ENCODE peak calls at places on chromosomes 1 and 21, in six cellular contexts. One of them, this sample, is unnamed.

GRCh38 chr1:76074321-76075187 is at the start of gene ST6GALNAC3:
- DNase-seq in substantia nigra: peak
- DNase-seq in A549: peak
- DNase-seq in esophagus muscularis mucosa: peak
- DNase-seq in central memory CD4-positive, alpha-beta T cell: peak
- DNase-seq in activated gamma-delta T cell treated with anti-CD3 and anti-CD28 coated beads, Interleukin-2, amount 50 U/mL, for 16 hours: peak
- DNase-seq in this sample: peak

GRCh38 chr1:31798433-31799195 is 17.2 kb downstream of the SPOCD1 start:
- DNase-seq in substantia nigra: no peak
- DNase-seq in A549: peak
- DNase-seq in esophagus muscularis mucosa: no peak
- DNase-seq in central memory CD4-positive, alpha-beta T cell: no peak
- DNase-seq in activated gamma-delta T cell treated with anti-CD3 and anti-CD28 coated beads, Interleukin-2, amount 50 U/mL, for 16 hours: no peak
- DNase-seq in this sample: no peak

GRCh38 chr1:74596770-74597169 is 76.8 kb downstream of the ERICH3 start:
- DNase-seq in substantia nigra: no peak
- DNase-seq in A549: no peak
- DNase-seq in esophagus muscularis mucosa: no peak
- DNase-seq in central memory CD4-positive, alpha-beta T cell: no peak
- DNase-seq in activated gamma-delta T cell treated with anti-CD3 and anti-CD28 coated beads, Interleukin-2, amount 50 U/mL, for 16 hours: no peak
- DNase-seq in this sample: no peak

GRCh38 chr1:199705825-199706224 is 321.7 kb upstream of the NR5A2 start:
- DNase-seq in substantia nigra: no peak
- DNase-seq in A549: no peak
- DNase-seq in esophagus muscularis mucosa: no peak
- DNase-seq in central memory CD4-positive, alpha-beta T cell: no peak
- DNase-seq in activated gamma-delta T cell treated with anti-CD3 and anti-CD28 coated beads, Interleukin-2, amount 50 U/mL, for 16 hours: no peak
- DNase-seq in this sample: no peak

GRCh38 chr1:2583871-2584341 is 2.7 kb upstream of the PRXL2B start:
- DNase-seq in substantia nigra: no peak
- DNase-seq in A549: no peak
- DNase-seq in esophagus muscularis mucosa: no peak
- DNase-seq in central memory CD4-positive, alpha-beta T cell: peak
- DNase-seq in activated gamma-delta T cell treated with anti-CD3 and anti-CD28 coated beads, Interleukin-2, amount 50 U/mL, for 16 hours: no peak
- DNase-seq in this sample: no peak

GRCh38 chr1:112727716-112728115 is 12.6 kb upstream of the PPM1J start:
- DNase-seq in substantia nigra: no peak
- DNase-seq in A549: no peak
- DNase-seq in esophagus muscularis mucosa: no peak
- DNase-seq in central memory CD4-positive, alpha-beta T cell: no peak
- DNase-seq in activated gamma-delta T cell treated with anti-CD3 and anti-CD28 coated beads, Interleukin-2, amount 50 U/mL, for 16 hours: no peak
- DNase-seq in this sample: no peak

GRCh38 chr1:214551052-214551435 is 358 bp downstream of the PTPN14 start:
- DNase-seq in substantia nigra: no peak
- DNase-seq in A549: peak
- DNase-seq in esophagus muscularis mucosa: peak
- DNase-seq in central memory CD4-positive, alpha-beta T cell: no peak
- DNase-seq in activated gamma-delta T cell treated with anti-CD3 and anti-CD28 coated beads, Interleukin-2, amount 50 U/mL, for 16 hours: no peak
- DNase-seq in this sample: no peak

GRCh38 chr1:226763741-226764264 is 24.7 kb upstream of the ITPKB start:
- DNase-seq in substantia nigra: no peak
- DNase-seq in A549: peak
- DNase-seq in esophagus muscularis mucosa: no peak
- DNase-seq in central memory CD4-positive, alpha-beta T cell: peak
- DNase-seq in activated gamma-delta T cell treated with anti-CD3 and anti-CD28 coated beads, Interleukin-2, amount 50 U/mL, for 16 hours: no peak
- DNase-seq in this sample: no peak

GRCh38 chr1:21956720-21957552 is 19.8 kb upstream of the HSPG2 start:
- DNase-seq in substantia nigra: no peak
- DNase-seq in A549: no peak
- DNase-seq in esophagus muscularis mucosa: no peak
- DNase-seq in central memory CD4-positive, alpha-beta T cell: peak
- DNase-seq in activated gamma-delta T cell treated with anti-CD3 and anti-CD28 coated beads, Interleukin-2, amount 50 U/mL, for 16 hours: peak
- DNase-seq in this sample: no peak

GRCh38 chr1:244048566-244049141 is 2.4 kb upstream of the ZBTB18 start:
- DNase-seq in substantia nigra: no peak
- DNase-seq in A549: no peak
- DNase-seq in esophagus muscularis mucosa: no peak
- DNase-seq in central memory CD4-positive, alpha-beta T cell: no peak
- DNase-seq in activated gamma-delta T cell treated with anti-CD3 and anti-CD28 coated beads, Interleukin-2, amount 50 U/mL, for 16 hours: no peak
- DNase-seq in this sample: no peak

GRCh38 chr1:173095632-173096031 is 44.9 kb upstream of the TNFSF18 start:
- DNase-seq in substantia nigra: no peak
- DNase-seq in A549: no peak
- DNase-seq in esophagus muscularis mucosa: no peak
- DNase-seq in central memory CD4-positive, alpha-beta T cell: no peak
- DNase-seq in activated gamma-delta T cell treated with anti-CD3 and anti-CD28 coated beads, Interleukin-2, amount 50 U/mL, for 16 hours: no peak
- DNase-seq in this sample: no peak

GRCh38 chr21:25561668-25562641 is 45.3 kb downstream of the MRPL39 start:
- DNase-seq in substantia nigra: no peak
- DNase-seq in A549: no peak
- DNase-seq in esophagus muscularis mucosa: no peak
- DNase-seq in central memory CD4-positive, alpha-beta T cell: peak
- DNase-seq in activated gamma-delta T cell treated with anti-CD3 and anti-CD28 coated beads, Interleukin-2, amount 50 U/mL, for 16 hours: peak
- DNase-seq in this sample: no peak

GRCh38 chr1:196732526-196732925 is 42.1 kb upstream of the CFHR3 start:
- DNase-seq in substantia nigra: no peak
- DNase-seq in A549: no peak
- DNase-seq in esophagus muscularis mucosa: no peak
- DNase-seq in central memory CD4-positive, alpha-beta T cell: no peak
- DNase-seq in activated gamma-delta T cell treated with anti-CD3 and anti-CD28 coated beads, Interleukin-2, amount 50 U/mL, for 16 hours: no peak
- DNase-seq in this sample: no peak

GRCh38 chr1:202586018-202586821 is 124.0 kb downstream of the SYT2 start:
- DNase-seq in substantia nigra: no peak
- DNase-seq in A549: no peak
- DNase-seq in esophagus muscularis mucosa: no peak
- DNase-seq in central memory CD4-positive, alpha-beta T cell: no peak
- DNase-seq in activated gamma-delta T cell treated with anti-CD3 and anti-CD28 coated beads, Interleukin-2, amount 50 U/mL, for 16 hours: no peak
- DNase-seq in this sample: peak

GRCh38 chr1:3315399-3315798 is 139.1 kb upstream of the ARHGEF16 start:
- DNase-seq in substantia nigra: no peak
- DNase-seq in A549: no peak
- DNase-seq in esophagus muscularis mucosa: no peak
- DNase-seq in central memory CD4-positive, alpha-beta T cell: no peak
- DNase-seq in activated gamma-delta T cell treated with anti-CD3 and anti-CD28 coated beads, Interleukin-2, amount 50 U/mL, for 16 hours: no peak
- DNase-seq in this sample: no peak

GRCh38 chr1:159790237-159790917 is 9.6 kb downstream of the DUSP23 start:
- DNase-seq in substantia nigra: no peak
- DNase-seq in A549: peak
- DNase-seq in esophagus muscularis mucosa: no peak
- DNase-seq in central memory CD4-positive, alpha-beta T cell: no peak
- DNase-seq in activated gamma-delta T cell treated with anti-CD3 and anti-CD28 coated beads, Interleukin-2, amount 50 U/mL, for 16 hours: no peak
- DNase-seq in this sample: no peak

GRCh38 chr21:41631564-41632461 is 123.9 kb upstream of the TMPRSS2 start:
- DNase-seq in substantia nigra: no peak
- DNase-seq in A549: peak
- DNase-seq in esophagus muscularis mucosa: no peak
- DNase-seq in central memory CD4-positive, alpha-beta T cell: no peak
- DNase-seq in activated gamma-delta T cell treated with anti-CD3 and anti-CD28 coated beads, Interleukin-2, amount 50 U/mL, for 16 hours: no peak
- DNase-seq in this sample: no peak

GRCh38 chr1:206555473-206555935 is 48.2 kb downstream of the RASSF5 start:
- DNase-seq in substantia nigra: no peak
- DNase-seq in A549: no peak
- DNase-seq in esophagus muscularis mucosa: no peak
- DNase-seq in central memory CD4-positive, alpha-beta T cell: peak
- DNase-seq in activated gamma-delta T cell treated with anti-CD3 and anti-CD28 coated beads, Interleukin-2, amount 50 U/mL, for 16 hours: no peak
- DNase-seq in this sample: peak

GRCh38 chr1:50901872-50902271 is 58.2 kb downstream of the FAF1 start:
- DNase-seq in substantia nigra: no peak
- DNase-seq in A549: no peak
- DNase-seq in esophagus muscularis mucosa: no peak
- DNase-seq in central memory CD4-positive, alpha-beta T cell: no peak
- DNase-seq in activated gamma-delta T cell treated with anti-CD3 and anti-CD28 coated beads, Interleukin-2, amount 50 U/mL, for 16 hours: no peak
- DNase-seq in this sample: no peak

GRCh38 chr1:6294868-6295556 is 34.1 kb upstream of the GPR153 start:
- DNase-seq in substantia nigra: no peak
- DNase-seq in A549: no peak
- DNase-seq in esophagus muscularis mucosa: no peak
- DNase-seq in central memory CD4-positive, alpha-beta T cell: no peak
- DNase-seq in activated gamma-delta T cell treated with anti-CD3 and anti-CD28 coated beads, Interleukin-2, amount 50 U/mL, for 16 hours: no peak
- DNase-seq in this sample: no peak

GRCh38 chr1:36076979-36077573 is 6.8 kb upstream of the TEKT2 start:
- DNase-seq in substantia nigra: no peak
- DNase-seq in A549: no peak
- DNase-seq in esophagus muscularis mucosa: peak
- DNase-seq in central memory CD4-positive, alpha-beta T cell: no peak
- DNase-seq in activated gamma-delta T cell treated with anti-CD3 and anti-CD28 coated beads, Interleukin-2, amount 50 U/mL, for 16 hours: no peak
- DNase-seq in this sample: no peak

GRCh38 chr1:4655674-4656532 is 1.5 kb downstream of the AJAP1 start:
- DNase-seq in substantia nigra: peak
- DNase-seq in A549: peak
- DNase-seq in esophagus muscularis mucosa: no peak
- DNase-seq in central memory CD4-positive, alpha-beta T cell: no peak
- DNase-seq in activated gamma-delta T cell treated with anti-CD3 and anti-CD28 coated beads, Interleukin-2, amount 50 U/mL, for 16 hours: no peak
- DNase-seq in this sample: peak

GRCh38 chr1:110039641-110040040 is 5.2 kb downstream of the STRIP1 start:
- DNase-seq in substantia nigra: no peak
- DNase-seq in A549: no peak
- DNase-seq in esophagus muscularis mucosa: no peak
- DNase-seq in central memory CD4-positive, alpha-beta T cell: no peak
- DNase-seq in activated gamma-delta T cell treated with anti-CD3 and anti-CD28 coated beads, Interleukin-2, amount 50 U/mL, for 16 hours: no peak
- DNase-seq in this sample: no peak

GRCh38 chr21:28805885-28806284 is 186.8 kb downstream of the LTN1 start:
- DNase-seq in substantia nigra: no peak
- DNase-seq in A549: no peak
- DNase-seq in esophagus muscularis mucosa: no peak
- DNase-seq in central memory CD4-positive, alpha-beta T cell: no peak
- DNase-seq in activated gamma-delta T cell treated with anti-CD3 and anti-CD28 coated beads, Interleukin-2, amount 50 U/mL, for 16 hours: no peak
- DNase-seq in this sample: no peak

This sample was measured in amygdala.